ENCODE peak calls at places on chromosomes 13 and 19, in seven cellular contexts. Z is fibroblast of mammary gland; K is uterus; X is CD8-positive, alpha-beta T cell; U is pancreas; W is upper lobe of right lung; Y is GM23248. F is an unnamed sample.

GRCh38 chr19:10514211-10515145 is 2.8 kb downstream of the S1PR5 start:
- DNase-seq in Z (no peak), K (no peak), X (peak), U (no peak), W (no peak), Y (peak), F (no peak)

GRCh38 chr19:55312621-55313117 is 12.5 kb downstream of the TMEM150B start:
- DNase-seq in Z (no peak), K (no peak), X (no peak), U (no peak), W (no peak), Y (no peak), F (no peak)

GRCh38 chr13:107866007-107866665 is 349.2 kb downstream of the LIG4 start:
- DNase-seq in Z (no peak), K (no peak), X (no peak), U (peak), W (peak), Y (peak), F (no peak)

GRCh38 chr13:114081761-114082681 is 50.4 kb downstream of the RASA3 start:
- DNase-seq in Z (no peak), K (peak), X (no peak), U (peak), W (peak), Y (no peak), F (peak)

GRCh38 chr19:1942934-1943555 is 2.1 kb downstream of the CSNK1G2 start:
- DNase-seq in Z (no peak), K (no peak), X (no peak), U (no peak), W (no peak), Y (peak), F (no peak)

GRCh38 chr13:50798923-50799322 is 44.6 kb downstream of the DLEU7 start:
- DNase-seq in Z (peak), K (no peak), X (no peak), U (no peak), W (no peak), Y (peak), F (no peak)

GRCh38 chr19:3403489-3404323 is 37.3 kb downstream of the NFIC start:
- DNase-seq in Z (peak), K (peak), X (no peak), U (peak), W (peak), Y (peak), F (peak)

GRCh38 chr13:75073791-75074190 is 408.2 kb downstream of the TBC1D4 start:
- DNase-seq in Z (no peak), K (no peak), X (no peak), U (no peak), W (no peak), Y (no peak), F (no peak)

GRCh38 chr13:67493835-67494234 is 263.7 kb upstream of the PCDH9 start:
- DNase-seq in Z (no peak), K (no peak), X (no peak), U (no peak), W (no peak), Y (no peak), F (no peak)

GRCh38 chr19:13817018-13817614 is 21.9 kb downstream of the ZSWIM4 start:
- DNase-seq in Z (no peak), K (no peak), X (peak), U (peak), W (peak), Y (peak), F (no peak)

GRCh38 chr13:59680429-59681024 is 483.2 kb downstream of the DIAPH3 start:
- DNase-seq in Z (peak), K (no peak), X (no peak), U (no peak), W (no peak), Y (peak), F (no peak)

GRCh38 chr13:74708629-74709028 is 574.4 kb upstream of the KLF12 start:
- DNase-seq in Z (peak), K (no peak), X (no peak), U (no peak), W (no peak), Y (peak), F (no peak)

GRCh38 chr13:46630419-46631183 is 77.6 kb downstream of the LRCH1 start:
- DNase-seq in Z (no peak), K (no peak), X (no peak), U (no peak), W (no peak), Y (no peak), F (no peak)

GRCh38 chr19:54352041-54352440 is 12.7 kb downstream of the LAIR1 start:
- DNase-seq in Z (no peak), K (no peak), X (no peak), U (no peak), W (peak), Y (no peak), F (no peak)

GRCh38 chr13:113848431-113849260 is 15.2 kb downstream of the GAS6 start:
- DNase-seq in Z (no peak), K (no peak), X (no peak), U (no peak), W (no peak), Y (no peak), F (no peak)

GRCh38 chr19:21094347-21095025 is 12.5 kb downstream of the ZNF714 start:
- DNase-seq in Z (no peak), K (no peak), X (no peak), U (no peak), W (no peak), Y (no peak), F (no peak)

GRCh38 chr13:27170521-27171243 is 929 bp downstream of the USP12 start:
- DNase-seq in Z (no peak), K (peak), X (peak), U (peak), W (peak), Y (peak), F (peak)

GRCh38 chr19:17837972-17838371 is 9.8 kb downstream of the JAK3 start:
- DNase-seq in Z (no peak), K (no peak), X (no peak), U (no peak), W (no peak), Y (no peak), F (no peak)

GRCh38 chr13:94703721-94704314 is 8.5 kb downstream of the SOX21 start:
- DNase-seq in Z (no peak), K (no peak), X (no peak), U (no peak), W (no peak), Y (no peak), F (no peak)

GRCh38 chr13:110137677-110138008 is 169.3 kb downstream of the COL4A1 start:
- DNase-seq in Z (peak), K (no peak), X (no peak), U (peak), W (no peak), Y (peak), F (no peak)

GRCh38 chr19:44109458-44109857 is 3.7 kb upstream of the ZNF225 start:
- DNase-seq in Z (no peak), K (no peak), X (no peak), U (no peak), W (no peak), Y (no peak), F (no peak)

GRCh38 chr19:45954132-45954531 is 19.5 kb downstream of the NOVA2 start:
- DNase-seq in Z (no peak), K (no peak), X (no peak), U (no peak), W (no peak), Y (no peak), F (no peak)

GRCh38 chr13:113917096-113917495 is 53.2 kb upstream of the GAS6 start:
- DNase-seq in Z (no peak), K (no peak), X (no peak), U (no peak), W (no peak), Y (no peak), F (no peak)

GRCh38 chr19:54606230-54606629 is 12.8 kb downstream of the LILRA1 start:
- DNase-seq in Z (no peak), K (no peak), X (no peak), U (no peak), W (no peak), Y (no peak), F (no peak)

GRCh38 chr19:2274185-2274711 is 7.7 kb downstream of the PEAK3 start:
- DNase-seq in Z (no peak), K (no peak), X (no peak), U (no peak), W (no peak), Y (peak), F (no peak)

GRCh38 chr13:93216122-93216521 is 10.5 kb upstream of the GPC6 start:
- DNase-seq in Z (no peak), K (no peak), X (no peak), U (no peak), W (no peak), Y (no peak), F (no peak)

GRCh38 chr13:110138009-110138699 is 168.8 kb downstream of the COL4A1 start:
- DNase-seq in Z (peak), K (peak), X (peak), U (peak), W (peak), Y (peak), F (peak)

GRCh38 chr19:48478339-48479061 is 9.3 kb downstream of the CYTH2 start:
- DNase-seq in Z (no peak), K (no peak), X (no peak), U (no peak), W (no peak), Y (no peak), F (peak)

GRCh38 chr13:64810701-64811258 is 2419.4 kb downstream of the PCDH9 start:
- DNase-seq in Z (peak), K (no peak), X (no peak), U (no peak), W (no peak), Y (peak), F (no peak)

GRCh38 chr19:47035127-47035494 is 13.3 kb downstream of the TMEM160 start:
- DNase-seq in Z (peak), K (no peak), X (no peak), U (no peak), W (no peak), Y (peak), F (no peak)

GRCh38 chr13:114130131-114130707 is 2.2 kb downstream of the RASA3 start:
- DNase-seq in Z (no peak), K (no peak), X (peak), U (no peak), W (no peak), Y (peak), F (peak)

DNA sequence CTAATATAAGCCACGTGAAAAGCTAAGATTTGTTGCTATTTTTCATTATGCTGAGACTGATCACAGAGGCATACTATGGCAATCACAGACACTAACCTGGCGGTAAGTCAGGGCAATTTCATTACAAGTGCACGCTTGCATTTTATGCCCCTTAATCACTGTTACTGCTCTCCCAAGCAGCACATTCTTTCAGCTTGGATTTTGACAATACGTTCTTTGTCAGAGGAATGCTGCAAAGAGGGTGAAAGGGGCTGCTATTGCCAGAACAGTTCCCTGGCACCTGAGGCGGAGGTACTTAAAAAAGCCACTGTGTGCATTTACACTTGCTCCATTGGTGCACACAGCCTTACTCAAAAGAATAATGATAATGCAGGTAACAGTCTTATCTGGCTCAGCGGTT is 346.6 kb downstream of the RFC3 start:
- DNase-seq in Z (no peak), K (no peak), X (no peak), U (peak), W (no peak), Y (no peak), F (no peak)
- H3K4me3 ChIP-seq in Z (no peak), K (no peak), X (no peak), U (no peak), W (no peak), Y (no peak), F (no peak)

DNA sequence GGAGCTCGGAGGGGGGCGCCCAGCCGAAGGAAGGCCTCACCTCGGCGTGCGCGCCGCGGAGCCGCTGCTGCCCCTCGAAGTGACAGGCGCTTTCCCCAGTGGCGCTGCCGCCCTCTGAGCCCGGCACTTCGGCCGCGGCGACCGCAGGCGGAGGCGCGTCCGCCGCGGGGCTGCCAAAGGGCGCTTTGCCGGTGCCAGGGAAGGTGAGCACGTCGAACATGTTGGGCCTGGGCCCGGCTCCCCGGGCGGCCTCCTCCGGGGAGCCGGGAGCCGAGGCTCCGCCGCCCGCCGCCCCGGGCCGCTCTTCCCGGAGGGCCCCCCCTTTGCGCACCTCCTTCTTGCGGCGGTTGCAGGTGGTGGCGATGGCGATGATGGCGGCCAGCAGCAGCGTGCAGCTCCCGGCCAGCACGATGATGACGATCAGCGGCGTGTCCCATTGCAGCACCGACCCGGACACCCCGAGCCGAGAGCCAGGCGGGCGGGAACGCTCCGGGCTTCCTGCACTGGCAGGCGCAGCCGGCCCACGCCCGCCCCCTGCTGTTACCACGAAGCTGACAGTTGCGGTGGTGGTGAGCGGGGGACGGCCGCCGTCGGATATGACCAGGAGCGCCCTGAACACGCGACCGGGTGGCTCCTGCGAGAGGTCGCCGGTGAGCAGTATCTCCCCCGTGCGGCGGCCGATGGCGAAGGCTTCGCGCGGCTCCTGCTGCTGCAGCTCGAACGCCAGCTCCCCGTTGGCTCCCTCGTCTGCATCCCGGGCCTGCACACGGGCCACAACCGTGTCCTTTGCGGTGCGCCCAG is 2.5 kb downstream of the PCDH8 start:
- DNase-seq in Z (no peak), K (no peak), X (no peak), U (no peak), W (peak), Y (peak), F (peak)
- H3K4me3 ChIP-seq in Z (no peak), K (no peak), X (no peak), U (no peak), W (no peak), Y (no peak), F (no peak)

GRCh38 chr19:49530708-49531107 is 2.9 kb downstream of the RCN3 start:
- DNase-seq in Z (no peak), K (no peak), X (no peak), U (no peak), W (no peak), Y (no peak), F (no peak)

GRCh38 chr19:49524812-49525455 is 2.9 kb upstream of the RCN3 start:
- DNase-seq in Z (no peak), K (no peak), X (no peak), U (no peak), W (no peak), Y (no peak), F (no peak)

GRCh38 chr19:49533551-49534488 is 6.0 kb downstream of the RCN3 start:
- DNase-seq in Z (peak), K (peak), X (peak), U (peak), W (peak), Y (peak), F (peak)

DNA sequence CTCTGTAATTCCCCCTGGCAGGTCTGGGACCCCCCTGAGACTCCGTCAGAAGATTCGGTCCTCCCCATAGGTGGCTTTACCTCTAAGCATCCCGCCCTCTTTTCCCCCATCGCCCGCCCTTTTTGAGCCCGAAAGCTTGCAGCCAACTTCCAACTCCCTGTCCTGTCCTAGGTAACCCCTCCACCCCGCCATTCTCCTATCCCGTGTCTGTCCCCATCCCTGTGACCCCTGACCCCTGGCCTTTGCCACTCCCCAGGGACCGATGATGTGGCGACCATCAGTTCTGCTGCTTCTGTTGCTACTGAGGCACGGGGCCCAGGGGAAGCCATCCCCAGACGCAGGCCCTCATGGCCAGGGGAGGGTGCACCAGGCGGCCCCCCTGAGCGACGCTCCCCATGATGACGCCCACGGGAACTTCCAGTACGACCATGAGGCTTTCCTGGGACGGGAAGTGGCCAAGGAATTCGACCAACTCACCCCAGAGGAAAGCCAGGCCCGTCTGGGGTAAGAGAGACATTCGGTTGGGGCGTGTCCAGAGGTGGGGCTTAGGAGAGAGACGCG is 488 bp downstream of the RCN3 start:
- DNase-seq in Z (peak), K (peak), X (no peak), U (no peak), W (no peak), Y (peak), F (no peak)
- H3K4me3 ChIP-seq in Z (peak), K (peak), X (peak), U (no peak), W (peak), Y (peak), F (peak)

GRCh38 chr13:39186205-39186880 is 148.1 kb downstream of the NHLRC3 start:
- DNase-seq in Z (peak), K (peak), X (no peak), U (no peak), W (no peak), Y (no peak), F (no peak)

GRCh38 chr13:39189778-39190177 is 151.5 kb downstream of the NHLRC3 start:
- DNase-seq in Z (no peak), K (no peak), X (no peak), U (no peak), W (no peak), Y (no peak), F (no peak)

DNA sequence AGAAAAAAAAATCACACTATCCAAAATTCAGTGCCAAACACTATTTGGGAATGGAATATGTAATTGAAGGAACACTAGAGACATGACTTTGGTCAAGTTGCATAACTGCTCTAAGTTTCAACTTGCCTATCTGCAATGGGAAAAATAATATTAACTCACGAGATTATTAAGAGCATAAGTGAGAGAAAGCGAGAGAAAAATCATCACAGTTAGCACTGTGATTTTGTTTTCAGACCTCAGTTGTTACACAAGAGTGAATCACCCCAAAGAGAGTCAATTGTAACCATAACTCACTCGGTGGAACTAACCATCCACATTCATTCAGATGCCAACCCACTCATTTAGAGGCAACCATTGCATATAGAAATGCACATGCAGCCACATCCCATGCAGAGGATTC is 147.1 kb downstream of the NHLRC3 start:
- DNase-seq in Z (peak), K (no peak), X (no peak), U (no peak), W (no peak), Y (peak), F (no peak)
- H3K4me3 ChIP-seq in Z (no peak), K (no peak), X (no peak), U (no peak), W (no peak), Y (no peak), F (no peak)

GRCh38 chr13:99305180-99305965 is 1.8 kb downstream of the GPR183 start:
- DNase-seq in Z (no peak), K (no peak), X (no peak), U (no peak), W (no peak), Y (no peak), F (no peak)

GRCh38 chr13:99304541-99304940 is 2.7 kb downstream of the GPR183 start:
- DNase-seq in Z (no peak), K (no peak), X (no peak), U (no peak), W (no peak), Y (no peak), F (no peak)

GRCh38 chr13:99302637-99303505 is 4.3 kb downstream of the GPR183 start:
- DNase-seq in Z (no peak), K (no peak), X (no peak), U (no peak), W (no peak), Y (no peak), F (no peak)

GRCh38 chr13:99301913-99302636 is 5.1 kb downstream of the GPR183 start:
- DNase-seq in Z (no peak), K (no peak), X (no peak), U (no peak), W (no peak), Y (no peak), F (no peak)

DNA sequence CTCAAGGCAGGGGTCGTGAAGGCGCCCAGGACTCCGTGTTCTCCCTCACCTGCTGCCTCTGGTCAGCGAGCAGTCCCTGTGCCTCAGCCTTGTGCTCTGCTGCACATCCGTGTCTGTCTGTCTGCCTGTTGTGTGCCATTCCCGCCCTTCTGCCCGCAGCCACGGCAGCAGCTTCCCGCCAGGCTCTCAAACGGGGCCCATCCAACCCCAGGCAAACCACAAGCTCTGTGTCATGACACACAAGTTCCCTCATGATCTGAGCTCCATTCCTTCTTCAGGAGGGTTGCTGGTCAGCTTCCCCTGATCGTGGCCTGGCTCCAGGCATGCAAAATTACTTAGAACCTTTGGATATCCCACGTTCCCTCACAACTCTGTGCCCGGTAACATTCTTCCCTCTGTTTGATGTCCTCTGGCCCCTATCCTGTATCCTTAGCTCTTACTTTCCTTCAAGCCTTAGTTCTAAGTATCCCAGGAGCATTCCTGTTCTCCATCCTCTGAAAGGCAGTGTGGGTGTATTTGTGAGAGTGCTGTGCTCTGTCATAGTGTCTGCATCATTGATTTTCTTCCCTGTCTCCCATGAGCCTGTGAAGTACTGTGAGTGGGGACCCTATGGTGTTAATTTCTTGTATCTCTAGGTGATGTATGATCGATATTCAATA is 3.2 kb downstream of the GPR183 start:
- DNase-seq in Z (no peak), K (no peak), X (peak), U (no peak), W (peak), Y (no peak), F (no peak)
- H3K4me3 ChIP-seq in Z (no peak), K (no peak), X (no peak), U (no peak), W (peak), Y (no peak), F (no peak)